ENCODE peak calls at places on chromosomes 4 and X, in four cellular contexts. K, U, P and H are unnamed samples.

GRCh38 chr4:182447938-182448280 is 204.7 kb downstream of the TENM3 start:
- DNase-seq in K (no peak), U (no peak), P (no peak), H (no peak)

GRCh38 chrX:7133036-7133412 is 14.5 kb upstream of the STS start:
- DNase-seq in K (peak), U (no peak), P (no peak), H (no peak)

GRCh38 chr4:37001688-37002436 is 242.7 kb upstream of the NWD2 start:
- DNase-seq in K (no peak), U (no peak), P (no peak), H (no peak)

GRCh38 chrX:149372861-149373260 is 132.2 kb downstream of the IDS start:
- DNase-seq in K (no peak), U (no peak), P (no peak), H (no peak)

GRCh38 chrX:104309169-104309568 is 54.4 kb upstream of the ESX1 start:
- DNase-seq in K (no peak), U (no peak), P (no peak), H (no peak)

GRCh38 chr4:105060628-105061027 is 86.0 kb upstream of the TET2 start:
- DNase-seq in K (no peak), U (peak), P (peak), H (no peak)

GRCh38 chr4:77817304-77818076 is 1.7 kb downstream of the CNOT6L start:
- DNase-seq in K (no peak), U (peak), P (no peak), H (no peak)

GRCh38 chrX:27575565-27575964 is 14.6 kb upstream of the DCAF8L2 start:
- DNase-seq in K (no peak), U (no peak), P (no peak), H (no peak)

GRCh38 chr4:16206848-16207247 is 19.4 kb downstream of the TAPT1 start:
- DNase-seq in K (no peak), U (no peak), P (no peak), H (no peak)

GRCh38 chr4:47061435-47061834 is 30.1 kb downstream of the GABRB1 start:
- DNase-seq in K (no peak), U (no peak), P (no peak), H (no peak)

GRCh38 chr4:86043755-86044592 is 315.9 kb downstream of the MAPK10 start:
- DNase-seq in K (no peak), U (peak), P (no peak), H (no peak)